ENCODE peak calls at places on chromosomes 11 and 22, in ten cellular contexts. One of them, this sample, is unnamed.

GRCh38 chr11:110490886-110491285 is 61.1 kb downstream of the FDX1 start:
- DNase-seq in sigmoid colon: no peak
- DNase-seq in stomach: no peak
- DNase-seq in endothelial cell of umbilical vein: no peak
- DNase-seq in vagina: peak; percentile 86
- DNase-seq in esophagus muscularis mucosa: peak; percentile 72
- DNase-seq in prostate gland: no peak
- DNase-seq in HepG2: no peak
- DNase-seq in transverse colon: no peak
- DNase-seq in spleen: no peak
- DNase-seq in this sample: no peak

GRCh38 chr11:44002191-44003093 is 45.3 kb upstream of the ACCSL start:
- DNase-seq in HepG2: no peak
- DNase-seq in endothelial cell of umbilical vein: no peak
- DNase-seq in vagina: peak; percentile 69
- DNase-seq in stomach: no peak
- DNase-seq in spleen: no peak
- DNase-seq in transverse colon: no peak
- DNase-seq in prostate gland: no peak
- DNase-seq in sigmoid colon: peak; percentile 35
- DNase-seq in esophagus muscularis mucosa: peak; percentile 88
- DNase-seq in this sample: no peak

GRCh38 chr22:38820021-38820420 is 23.8 kb downstream of the NPTXR start:
- DNase-seq in prostate gland: no peak
- DNase-seq in endothelial cell of umbilical vein: no peak
- DNase-seq in spleen: no peak
- DNase-seq in vagina: no peak
- DNase-seq in esophagus muscularis mucosa: no peak
- DNase-seq in transverse colon: no peak
- DNase-seq in HepG2: no peak
- DNase-seq in stomach: no peak
- DNase-seq in sigmoid colon: no peak
- DNase-seq in this sample: no peak

GRCh38 chr11:27524155-27524554 is 17.6 kb upstream of the LIN7C start:
- DNase-seq in spleen: no peak
- DNase-seq in stomach: no peak
- DNase-seq in prostate gland: no peak
- DNase-seq in HepG2: peak; percentile 41
- DNase-seq in transverse colon: no peak
- DNase-seq in endothelial cell of umbilical vein: no peak
- DNase-seq in sigmoid colon: no peak
- DNase-seq in vagina: no peak
- DNase-seq in esophagus muscularis mucosa: no peak
- DNase-seq in this sample: no peak

GRCh38 chr11:97850726-97851125 is 1170.0 kb upstream of the CNTN5 start:
- DNase-seq in esophagus muscularis mucosa: no peak
- DNase-seq in stomach: no peak
- DNase-seq in spleen: no peak
- DNase-seq in vagina: no peak
- DNase-seq in HepG2: no peak
- DNase-seq in endothelial cell of umbilical vein: no peak
- DNase-seq in transverse colon: no peak
- DNase-seq in sigmoid colon: no peak
- DNase-seq in prostate gland: no peak
- DNase-seq in this sample: no peak

GRCh38 chr11:129922674-129923073 is 27.3 kb upstream of the NFRKB start:
- DNase-seq in vagina: no peak
- DNase-seq in prostate gland: no peak
- DNase-seq in spleen: no peak
- DNase-seq in endothelial cell of umbilical vein: no peak
- DNase-seq in esophagus muscularis mucosa: no peak
- DNase-seq in sigmoid colon: no peak
- DNase-seq in stomach: no peak
- DNase-seq in HepG2: no peak
- DNase-seq in transverse colon: no peak
- DNase-seq in this sample: no peak

GRCh38 chr11:71098776-71099175 is 153.6 kb downstream of the SHANK2 start:
- DNase-seq in vagina: no peak
- DNase-seq in HepG2: no peak
- DNase-seq in esophagus muscularis mucosa: no peak
- DNase-seq in prostate gland: no peak
- DNase-seq in sigmoid colon: no peak
- DNase-seq in endothelial cell of umbilical vein: no peak
- DNase-seq in spleen: no peak
- DNase-seq in stomach: no peak
- DNase-seq in transverse colon: no peak
- DNase-seq in this sample: no peak

GRCh38 chr11:9280655-9281301 is 15.6 kb upstream of the DENND5A start:
- DNase-seq in spleen: no peak
- DNase-seq in vagina: peak; percentile 27
- DNase-seq in endothelial cell of umbilical vein: peak; percentile 41
- DNase-seq in transverse colon: peak; percentile 45
- DNase-seq in stomach: peak; percentile 57
- DNase-seq in sigmoid colon: no peak
- DNase-seq in prostate gland: peak; percentile 69
- DNase-seq in esophagus muscularis mucosa: no peak
- DNase-seq in HepG2: no peak
- DNase-seq in this sample: no peak

GRCh38 chr11:79052539-79052938 is 388.3 kb downstream of the TENM4 start:
- DNase-seq in stomach: no peak
- DNase-seq in spleen: no peak
- DNase-seq in vagina: no peak
- DNase-seq in HepG2: no peak
- DNase-seq in sigmoid colon: no peak
- DNase-seq in endothelial cell of umbilical vein: peak; percentile 28
- DNase-seq in transverse colon: no peak
- DNase-seq in prostate gland: no peak
- DNase-seq in esophagus muscularis mucosa: no peak
- DNase-seq in this sample: no peak

DNA sequence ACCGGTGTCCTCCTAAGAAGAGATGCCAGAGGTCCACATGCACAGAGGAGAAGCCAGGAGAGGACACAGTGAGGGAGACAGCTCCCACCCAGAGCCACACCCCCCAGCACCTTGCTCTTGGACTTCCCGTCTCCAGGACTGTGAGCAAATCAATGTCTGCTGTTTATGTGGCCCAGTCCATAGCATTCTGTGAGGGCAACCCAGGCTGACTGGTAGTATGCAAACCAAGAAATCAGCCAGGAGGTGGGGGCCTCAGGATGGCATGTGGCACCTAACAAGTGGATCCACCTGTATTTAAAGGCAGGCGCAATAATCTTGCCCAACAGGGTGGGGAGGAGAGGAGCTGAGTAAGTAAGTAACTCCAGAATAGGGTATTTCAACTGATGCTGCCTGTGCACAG is 136.4 kb downstream of the BRD1 start:
- DNase-seq in endothelial cell of umbilical vein: no peak
- DNase-seq in stomach: peak; percentile 10
- DNase-seq in sigmoid colon: no peak
- DNase-seq in spleen: no peak
- DNase-seq in vagina: no peak
- DNase-seq in esophagus muscularis mucosa: no peak
- DNase-seq in prostate gland: no peak
- DNase-seq in HepG2: no peak
- DNase-seq in transverse colon: no peak
- DNase-seq in this sample: no peak
- H3K9me3 ChIP-seq in endothelial cell of umbilical vein: no peaks in the 10 kb centered on the region
- H3K9me3 ChIP-seq in stomach: peaks cover 12% of the 10 kb centered on the region
- H3K9me3 ChIP-seq in sigmoid colon: peaks cover 3% of the 10 kb centered on the region
- H3K9me3 ChIP-seq in spleen: peaks cover under 1% of the 10 kb centered on the region
- H3K9me3 ChIP-seq in vagina: no peaks in the 10 kb centered on the region
- H3K9me3 ChIP-seq in esophagus muscularis mucosa: no peaks in the 10 kb centered on the region
- H3K9me3 ChIP-seq in prostate gland: no peaks in the 10 kb centered on the region
- H3K9me3 ChIP-seq in HepG2: no peaks in the 10 kb centered on the region
- H3K9me3 ChIP-seq in transverse colon: no peaks in the 10 kb centered on the region
- H3K9me3 ChIP-seq in this sample: peaks cover 9% of the 10 kb centered on the region

GRCh38 chr22:20179455-20180244 is 28.8 kb upstream of the CCDC188 start:
- DNase-seq in HepG2: no peak
- DNase-seq in esophagus muscularis mucosa: no peak
- DNase-seq in spleen: no peak
- DNase-seq in stomach: no peak
- DNase-seq in transverse colon: no peak
- DNase-seq in vagina: no peak
- DNase-seq in sigmoid colon: no peak
- DNase-seq in prostate gland: no peak
- DNase-seq in endothelial cell of umbilical vein: no peak
- DNase-seq in this sample: no peak
- TF ChIP-seq POLR2AphosphoS5 in HepG2: no peak
- TF ChIP-seq POLR2AphosphoS5 in esophagus muscularis mucosa: no peak
- TF ChIP-seq POLR2AphosphoS5 in spleen: no peak
- TF ChIP-seq POLR2AphosphoS5 in stomach: no peak
- TF ChIP-seq POLR2AphosphoS5 in transverse colon: no peak
- TF ChIP-seq POLR2AphosphoS5 in vagina: no peak
- TF ChIP-seq POLR2AphosphoS5 in sigmoid colon: no peak
- TF ChIP-seq POLR2AphosphoS5 in prostate gland: no peak
- TF ChIP-seq POLR2AphosphoS5 in endothelial cell of umbilical vein: no peak
- TF ChIP-seq POLR2AphosphoS5 in this sample: no peak

GRCh38 chr22:23763579-23764331 is 965 bp downstream of the C22orf15 start:
- DNase-seq in HepG2: no peak
- DNase-seq in vagina: no peak
- DNase-seq in esophagus muscularis mucosa: no peak
- DNase-seq in endothelial cell of umbilical vein: no peak
- DNase-seq in stomach: no peak
- DNase-seq in sigmoid colon: no peak
- DNase-seq in prostate gland: no peak
- DNase-seq in transverse colon: no peak
- DNase-seq in spleen: peak; percentile 92
- DNase-seq in this sample: no peak

GRCh38 chr22:23769321-23769965 is 1.7 kb upstream of the CHCHD10 start:
- DNase-seq in vagina: no peak
- DNase-seq in transverse colon: no peak
- DNase-seq in sigmoid colon: no peak
- DNase-seq in HepG2: no peak
- DNase-seq in endothelial cell of umbilical vein: no peak
- DNase-seq in esophagus muscularis mucosa: no peak
- DNase-seq in spleen: no peak
- DNase-seq in prostate gland: no peak
- DNase-seq in stomach: no peak
- DNase-seq in this sample: no peak

GRCh38 chr22:23767303-23767672 is 484 bp downstream of the CHCHD10 start:
- DNase-seq in endothelial cell of umbilical vein: no peak
- DNase-seq in transverse colon: no peak
- DNase-seq in vagina: no peak
- DNase-seq in esophagus muscularis mucosa: no peak
- DNase-seq in prostate gland: no peak
- DNase-seq in HepG2: no peak
- DNase-seq in spleen: no peak
- DNase-seq in stomach: no peak
- DNase-seq in sigmoid colon: no peak
- DNase-seq in this sample: no peak

GRCh38 chr22:23764931-23765881 is 2.4 kb downstream of the C22orf15 start:
- DNase-seq in sigmoid colon: no peak
- DNase-seq in vagina: no peak
- DNase-seq in transverse colon: no peak
- DNase-seq in spleen: no peak
- DNase-seq in stomach: no peak
- DNase-seq in prostate gland: no peak
- DNase-seq in HepG2: no peak
- DNase-seq in endothelial cell of umbilical vein: no peak
- DNase-seq in esophagus muscularis mucosa: no peak
- DNase-seq in this sample: no peak

GRCh38 chr22:23767673-23768548 is at the start of gene CHCHD10:
- DNase-seq in vagina: no peak
- DNase-seq in spleen: peak; percentile 95
- DNase-seq in transverse colon: peak; percentile 90
- DNase-seq in prostate gland: peak; percentile 81
- DNase-seq in endothelial cell of umbilical vein: peak; percentile 73
- DNase-seq in esophagus muscularis mucosa: peak; percentile 95
- DNase-seq in stomach: peak; percentile 85
- DNase-seq in sigmoid colon: peak; percentile 92
- DNase-seq in HepG2: peak; percentile 75
- DNase-seq in this sample: peak; percentile 76
- TF ChIP-seq POLR2A in vagina: peak; percentile 56
- TF ChIP-seq POLR2A in spleen: no peak
- TF ChIP-seq POLR2A in transverse colon: peak; percentile 94
- TF ChIP-seq POLR2A in prostate gland: peak; percentile 83
- TF ChIP-seq POLR2A in endothelial cell of umbilical vein: peak; percentile 62
- TF ChIP-seq POLR2A in esophagus muscularis mucosa: peak; percentile 79
- TF ChIP-seq POLR2A in stomach: no peak
- TF ChIP-seq POLR2A in sigmoid colon: peak; percentile 18
- TF ChIP-seq POLR2A in HepG2: peak; percentile 67
- TF ChIP-seq POLR2A in this sample: peak; percentile 20

DNA sequence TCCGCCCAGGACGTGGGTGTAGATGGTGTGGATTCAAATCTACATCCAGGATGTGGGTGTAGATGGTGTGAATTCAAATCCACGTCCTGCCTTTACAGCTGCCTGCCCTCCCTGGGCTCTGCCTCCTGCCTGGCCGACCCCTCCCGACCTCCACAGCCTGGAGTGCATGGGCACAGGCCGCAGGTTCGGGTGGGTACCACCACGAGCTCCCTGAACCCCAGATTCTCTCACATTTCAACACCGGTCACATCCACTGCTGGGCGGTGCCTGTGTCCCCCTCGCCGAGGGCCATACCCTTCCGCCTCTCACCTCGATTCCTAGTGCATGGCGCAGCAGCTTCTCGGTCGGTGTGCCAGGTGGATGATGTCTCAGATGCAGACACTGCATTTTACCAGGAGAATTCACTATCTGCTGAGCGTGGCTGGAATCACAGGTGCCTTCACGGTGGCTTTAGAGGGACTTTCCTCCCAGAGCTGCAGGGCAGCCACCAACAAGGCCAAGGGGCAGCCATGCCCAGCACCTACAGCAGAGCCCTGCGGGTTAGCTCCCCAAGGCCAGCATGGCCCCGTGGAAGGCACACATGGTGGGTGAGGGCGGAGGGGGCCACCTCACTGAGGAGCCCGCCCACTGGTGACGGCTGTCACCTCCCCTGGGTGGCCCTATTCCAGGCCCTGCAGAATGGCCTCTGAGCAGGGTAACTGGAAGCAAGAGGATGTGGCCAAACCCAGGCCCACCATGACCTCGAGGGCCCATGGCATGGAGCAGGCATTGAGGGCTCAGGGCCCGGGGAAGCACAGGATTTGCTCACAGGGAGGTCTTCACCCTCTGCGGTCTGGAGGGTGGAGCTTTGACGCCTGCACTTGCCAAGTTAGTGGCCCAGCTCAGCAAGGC is 638.5 kb downstream of the TBC1D22A start:
- DNase-seq in transverse colon: no peak
- DNase-seq in stomach: no peak
- DNase-seq in vagina: no peak
- DNase-seq in sigmoid colon: no peak
- DNase-seq in esophagus muscularis mucosa: no peak
- DNase-seq in spleen: peak; percentile 55
- DNase-seq in HepG2: no peak
- DNase-seq in prostate gland: no peak
- DNase-seq in endothelial cell of umbilical vein: no peak
- DNase-seq in this sample: peak; percentile 19
- H3K9me3 ChIP-seq in transverse colon: no peaks in the 10 kb centered on the region
- H3K9me3 ChIP-seq in stomach: no peaks in the 10 kb centered on the region
- H3K9me3 ChIP-seq in vagina: no peaks in the 10 kb centered on the region
- H3K9me3 ChIP-seq in sigmoid colon: no peaks in the 10 kb centered on the region
- H3K9me3 ChIP-seq in esophagus muscularis mucosa: no peaks in the 10 kb centered on the region
- H3K9me3 ChIP-seq in spleen: no peaks in the 10 kb centered on the region
- H3K9me3 ChIP-seq in HepG2: no peaks in the 10 kb centered on the region
- H3K9me3 ChIP-seq in prostate gland: no peaks in the 10 kb centered on the region
- H3K9me3 ChIP-seq in endothelial cell of umbilical vein: no peaks in the 10 kb centered on the region
- H3K9me3 ChIP-seq in this sample: no peaks in the 10 kb centered on the region

GRCh38 chr11:7251836-7252682 is at the start of gene SYT9:
- DNase-seq in spleen: peak; percentile 72
- DNase-seq in esophagus muscularis mucosa: no peak
- DNase-seq in HepG2: no peak
- DNase-seq in transverse colon: peak; percentile 14
- DNase-seq in vagina: no peak
- DNase-seq in prostate gland: peak; percentile 37
- DNase-seq in endothelial cell of umbilical vein: peak; percentile 42
- DNase-seq in stomach: peak; percentile 54
- DNase-seq in sigmoid colon: peak; percentile 62
- DNase-seq in this sample: no peak
- TF ChIP-seq POLR2AphosphoS5 in spleen: peak; percentile 7
- TF ChIP-seq POLR2AphosphoS5 in esophagus muscularis mucosa: no peak
- TF ChIP-seq POLR2AphosphoS5 in HepG2: no peak
- TF ChIP-seq POLR2AphosphoS5 in transverse colon: no peak
- TF ChIP-seq POLR2AphosphoS5 in vagina: no peak
- TF ChIP-seq POLR2AphosphoS5 in prostate gland: no peak
- TF ChIP-seq POLR2AphosphoS5 in endothelial cell of umbilical vein: no peak
- TF ChIP-seq POLR2AphosphoS5 in stomach: no peak
- TF ChIP-seq POLR2AphosphoS5 in sigmoid colon: no peak
- TF ChIP-seq POLR2AphosphoS5 in this sample: no peak

This sample was measured in breast epithelium.